ENCODE peak calls at places on chromosomes 3 and 15, in ten cellular contexts. L is fibroblast of pulmonary artery, A is AG04450, F is transverse colon, U is endothelial cell, H is sigmoid colon, E is ovary, W is PC-9, G is heart left ventricle, P is astrocyte. B is an unnamed sample.

GRCh38 chr15:80953001-80953952 is 36.3 kb downstream of the MESD start:
- DNase-seq in L (no peak), A (no peak), F (no peak), U (no peak), H (no peak), E (no peak), W (no peak), G (no peak), P (no peak), B (no peak)

GRCh38 chr15:87619161-87619960 is 637.2 kb downstream of the NTRK3 start:
- DNase-seq in L (peak), A (peak), F (no peak), U (no peak), H (no peak), E (no peak), W (no peak), G (no peak), P (peak), B (no peak)

GRCh38 chr15:100525894-100526512 is 2.7 kb downstream of the CERS3 start:
- DNase-seq in L (no peak), A (no peak), F (peak), U (no peak), H (peak), E (peak), W (no peak), G (peak), P (no peak), B (no peak)

GRCh38 chr3:29067014-29067413 is 213.9 kb upstream of the RBMS3 start:
- DNase-seq in L (peak), A (no peak), F (no peak), U (no peak), H (no peak), E (no peak), W (no peak), G (no peak), P (peak), B (peak)

GRCh38 chr3:179093807-179094206 is 22.2 kb upstream of the ZMAT3 start:
- DNase-seq in L (no peak), A (no peak), F (no peak), U (no peak), H (no peak), E (no peak), W (no peak), G (no peak), P (peak), B (peak)

GRCh38 chr15:80636675-80637074 is 58.4 kb upstream of the ABHD17C start:
- DNase-seq in L (no peak), A (no peak), F (peak), U (no peak), H (no peak), E (no peak), W (no peak), G (peak), P (no peak), B (peak)

GRCh38 chr15:74847462-74847861 is 4.5 kb upstream of the ULK3 start:
- DNase-seq in L (no peak), A (no peak), F (no peak), U (no peak), H (no peak), E (no peak), W (no peak), G (peak), P (no peak), B (no peak)

GRCh38 chr15:40407343-40407990 is 1.9 kb downstream of the IVD start:
- DNase-seq in L (no peak), A (no peak), F (no peak), U (no peak), H (no peak), E (no peak), W (no peak), G (no peak), P (no peak), B (no peak)

GRCh38 chr3:152738656-152739055 is 96.3 kb upstream of the P2RY1 start:
- DNase-seq in L (peak), A (no peak), F (no peak), U (no peak), H (no peak), E (no peak), W (no peak), G (no peak), P (peak), B (no peak)

GRCh38 chr3:195123196-195123805 is 147.7 kb downstream of the XXYLT1 start:
- DNase-seq in L (no peak), A (no peak), F (no peak), U (no peak), H (no peak), E (no peak), W (no peak), G (no peak), P (peak), B (no peak)

GRCh38 chr3:161413127-161413854 is 42.0 kb upstream of the SPTSSB start:
- DNase-seq in L (peak), A (no peak), F (no peak), U (no peak), H (no peak), E (no peak), W (no peak), G (peak), P (peak), B (peak)

GRCh38 chr15:91142097-91142744 is 42.2 kb downstream of the SV2B start:
- DNase-seq in L (peak), A (no peak), F (no peak), U (no peak), H (no peak), E (no peak), W (no peak), G (no peak), P (no peak), B (peak)

GRCh38 chr3:138440596-138440995 is 6.2 kb downstream of the ESYT3 start:
- DNase-seq in L (peak), A (no peak), F (no peak), U (no peak), H (no peak), E (no peak), W (no peak), G (no peak), P (peak), B (peak)

GRCh38 chr15:92118162-92118935 is 264.8 kb downstream of the SLCO3A1 start:
- DNase-seq in L (no peak), A (no peak), F (no peak), U (no peak), H (peak), E (no peak), W (peak), G (no peak), P (peak), B (peak)

GRCh38 chr15:48644827-48645557 is 517 bp downstream of the FBN1 start:
- DNase-seq in L (peak), A (no peak), F (no peak), U (peak), H (peak), E (peak), W (peak), G (peak), P (peak), B (no peak)

GRCh38 chr3:157310329-157311065 is 126.2 kb upstream of the PTX3 start:
- DNase-seq in L (no peak), A (no peak), F (no peak), U (no peak), H (no peak), E (no peak), W (no peak), G (no peak), P (no peak), B (no peak)

GRCh38 chr15:36632196-36632595 is 52.8 kb downstream of the CDIN1 start:
- DNase-seq in L (peak), A (no peak), F (no peak), U (no peak), H (no peak), E (no peak), W (peak), G (no peak), P (peak), B (peak)

GRCh38 chr15:88513195-88513594 is 33.3 kb downstream of the DET1 start:
- DNase-seq in L (no peak), A (no peak), F (no peak), U (no peak), H (no peak), E (no peak), W (no peak), G (no peak), P (peak), B (peak)

GRCh38 chr15:65184305-65184943 is 718 bp downstream of the CLPX start:
- DNase-seq in L (peak), A (no peak), F (peak), U (peak), H (peak), E (peak), W (peak), G (peak), P (peak), B (peak)

GRCh38 chr3:157248590-157249425 is 88.9 kb upstream of the CCNL1 start:
- DNase-seq in L (peak), A (peak), F (no peak), U (no peak), H (no peak), E (no peak), W (peak), G (peak), P (peak), B (peak)

GRCh38 chr15:64883997-64884511 is 27.6 kb upstream of the ANKDD1A start:
- DNase-seq in L (peak), A (peak), F (peak), U (no peak), H (peak), E (no peak), W (peak), G (peak), P (peak), B (peak)

GRCh38 chr15:63323798-63324651 is 46.6 kb downstream of the APH1B start:
- DNase-seq in L (no peak), A (no peak), F (no peak), U (no peak), H (no peak), E (no peak), W (no peak), G (no peak), P (no peak), B (no peak)

GRCh38 chr3:182292586-182292985 is 500.7 kb upstream of the ATP11B start:
- DNase-seq in L (no peak), A (no peak), F (no peak), U (no peak), H (no peak), E (no peak), W (no peak), G (no peak), P (peak), B (no peak)

GRCh38 chr15:70376929-70377691 is 279.4 kb upstream of the TLE3 start:
- DNase-seq in L (peak), A (no peak), F (peak), U (peak), H (peak), E (peak), W (no peak), G (peak), P (peak), B (peak)

GRCh38 chr3:107969994-107970896 is 120.6 kb downstream of the CD47 start:
- DNase-seq in L (peak), A (no peak), F (no peak), U (no peak), H (no peak), E (no peak), W (peak), G (peak), P (peak), B (peak)

GRCh38 chr3:126456211-126456610 is 19.5 kb downstream of the ZXDC start:
- DNase-seq in L (no peak), A (no peak), F (no peak), U (no peak), H (peak), E (no peak), W (no peak), G (no peak), P (no peak), B (no peak)

GRCh38 chr3:124509884-124510283 is 220.4 kb upstream of the UMPS start:
- DNase-seq in L (no peak), A (no peak), F (no peak), U (no peak), H (no peak), E (no peak), W (no peak), G (no peak), P (no peak), B (no peak)

GRCh38 chr3:124510290-124510689 is 220.0 kb upstream of the UMPS start:
- DNase-seq in L (no peak), A (peak), F (no peak), U (no peak), H (no peak), E (no peak), W (no peak), G (no peak), P (peak), B (peak)

GRCh38 chr3:124513610-124513997 is 216.6 kb upstream of the UMPS start:
- DNase-seq in L (no peak), A (no peak), F (no peak), U (no peak), H (no peak), E (no peak), W (no peak), G (no peak), P (no peak), B (no peak)

GRCh38 chr3:124514681-124515080 is 215.6 kb upstream of the UMPS start:
- DNase-seq in L (no peak), A (no peak), F (no peak), U (no peak), H (no peak), E (no peak), W (no peak), G (no peak), P (no peak), B (peak)

GRCh38 chr3:124512881-124513609 is 217.2 kb upstream of the UMPS start:
- DNase-seq in L (no peak), A (no peak), F (no peak), U (no peak), H (no peak), E (no peak), W (peak), G (no peak), P (no peak), B (no peak)
- TF ChIP-seq CTCF in L (no peak), A (no peak), F (no peak), U (no peak), H (no peak), E (no peak), W (no peak), G (no peak), P (no peak), B (no peak)

GRCh38 chr3:98971183-98971681 is 69.7 kb upstream of the DCBLD2 start:
- DNase-seq in L (peak), A (no peak), F (no peak), U (no peak), H (no peak), E (no peak), W (peak), G (no peak), P (peak), B (peak)
- TF ChIP-seq CTCF in L (no peak), A (no peak), F (no peak), U (no peak), H (no peak), E (no peak), W (no peak), G (no peak), P (no peak), B (no peak)

GRCh38 chr3:99484871-99485270 is 153.5 kb upstream of the COL8A1 start:
- DNase-seq in L (peak), A (no peak), F (no peak), U (no peak), H (no peak), E (no peak), W (no peak), G (no peak), P (peak), B (no peak)
- TF ChIP-seq CTCF in L (no peak), A (no peak), F (no peak), U (no peak), H (no peak), E (no peak), W (no peak), G (no peak), P (no peak), B (no peak)

DNA sequence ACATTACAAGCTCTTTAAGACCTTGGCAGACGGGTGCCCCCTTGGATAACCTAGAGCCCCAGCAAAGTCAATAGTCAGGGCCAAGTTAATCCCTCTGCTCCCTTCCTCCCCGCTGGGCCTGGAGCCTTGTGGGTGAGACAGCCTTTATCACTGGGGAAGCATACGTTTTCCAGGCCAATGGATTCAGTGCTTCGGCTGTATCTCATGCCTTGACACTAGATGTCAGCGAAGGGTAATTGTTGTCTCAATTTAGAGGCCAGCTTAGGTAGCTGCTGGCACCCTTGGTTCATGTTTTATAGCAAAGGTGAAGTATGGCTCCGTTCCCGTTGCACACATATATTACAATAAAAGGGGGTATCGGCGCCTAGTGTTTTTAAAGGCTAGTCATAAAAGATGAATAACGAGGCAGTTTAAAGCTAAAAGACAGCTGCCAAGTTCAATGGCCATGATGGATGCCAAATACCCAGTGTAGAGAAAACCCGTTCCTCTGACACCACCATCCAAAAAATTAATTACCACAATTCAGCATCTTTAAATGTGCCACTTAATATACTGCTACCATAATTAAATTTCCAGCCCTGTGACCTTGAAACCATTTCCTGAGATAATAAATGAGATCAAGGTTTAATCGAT is 52.3 kb upstream of the BNIP2 start:
- DNase-seq in L (peak), A (no peak), F (no peak), U (peak), H (no peak), E (no peak), W (no peak), G (no peak), P (no peak), B (peak)
- TF ChIP-seq CTCF in L (no peak), A (peak), F (no peak), U (no peak), H (no peak), E (no peak), W (peak), G (peak), P (no peak), B (peak)